ENCODE peak calls at places on chromosomes 2 and 18, in five cellular contexts. B, C, F, K and J are unnamed samples.

GRCh38 chr2:109460553-109461324 is 153.0 kb downstream of the SEPTIN10 start:
- DNase-seq in B (no peak), C (no peak), F (no peak), K (no peak), J (no peak)

GRCh38 chr2:240024766-240025165 is 376 bp downstream of the NDUFA10 start:
- DNase-seq in B (peak), C (no peak), F (peak), K (no peak), J (no peak)

GRCh38 chr18:623760-624620 is 27.2 kb downstream of the CLUL1 start:
- DNase-seq in B (peak), C (peak), F (peak), K (peak), J (no peak)

GRCh38 chr2:3107567-3107966 is 270.1 kb downstream of the EIPR1 start:
- DNase-seq in B (no peak), C (no peak), F (no peak), K (no peak), J (no peak)

GRCh38 chr2:54903736-54904554 is 146.3 kb downstream of the RTN4 start:
- DNase-seq in B (peak), C (no peak), F (peak), K (peak), J (no peak)

GRCh38 chr2:119158563-119159347 is at the start of gene C1QL2:
- DNase-seq in B (no peak), C (no peak), F (no peak), K (peak), J (no peak)

GRCh38 chr2:179574061-179574519 is 287.3 kb downstream of the ZNF385B start:
- DNase-seq in B (no peak), C (no peak), F (no peak), K (no peak), J (no peak)

GRCh38 chr2:10084567-10084910 is 4.3 kb upstream of the CYS1 start:
- DNase-seq in B (no peak), C (no peak), F (no peak), K (no peak), J (no peak)

GRCh38 chr2:152336103-152336853 is 1.3 kb downstream of the FMNL2 start:
- DNase-seq in B (peak), C (peak), F (peak), K (peak), J (peak)

GRCh38 chr2:109322646-109323045 is 193.6 kb downstream of the SH3RF3 start:
- DNase-seq in B (no peak), C (no peak), F (no peak), K (no peak), J (no peak)

GRCh38 chr2:129775941-129776653 is 203.4 kb upstream of the RAB6C start:
- DNase-seq in B (no peak), C (no peak), F (no peak), K (no peak), J (no peak)

GRCh38 chr2:28683100-28683706 is 68.4 kb upstream of the PPP1CB start:
- DNase-seq in B (peak), C (peak), F (no peak), K (no peak), J (peak)

GRCh38 chr2:101843048-101843447 is 145.5 kb downstream of the MAP4K4 start:
- DNase-seq in B (peak), C (peak), F (no peak), K (no peak), J (no peak)

GRCh38 chr2:170524828-170525565 is 190.1 kb upstream of the SP5 start:
- DNase-seq in B (peak), C (no peak), F (no peak), K (no peak), J (no peak)

GRCh38 chr2:225170162-225170561 is 127.9 kb upstream of the DOCK10 start:
- DNase-seq in B (no peak), C (no peak), F (no peak), K (no peak), J (no peak)

GRCh38 chr2:183919926-183920325 is 678.4 kb upstream of the ZNF804A start:
- DNase-seq in B (peak), C (no peak), F (no peak), K (no peak), J (no peak)

GRCh38 chr18:48318481-48318880 is 90.7 kb downstream of the ZBTB7C start:
- DNase-seq in B (no peak), C (no peak), F (no peak), K (no peak), J (no peak)

GRCh38 chr18:55290898-55291297 is 297.1 kb downstream of the TCF4 start:
- DNase-seq in B (peak), C (no peak), F (no peak), K (no peak), J (no peak)